ENCODE peak calls at places on chromosomes 5 and 9, in six cellular contexts. One of them, this sample, is unnamed.

GRCh38 chr5:173231381-173231766 is 3.6 kb downstream of the NKX2-5 start:
- DNase-seq in thyroid gland: no peak
- DNase-seq in amniotic epithelial cell: no peak
- DNase-seq in cardiac muscle cell: no peak
- DNase-seq in NCI-H1930: no peak
- DNase-seq in cerebellar cortex: no peak
- DNase-seq in this sample: no peak

GRCh38 chr9:124849801-124850200 is 3.5 kb upstream of the WDR38 start:
- DNase-seq in thyroid gland: no peak
- DNase-seq in amniotic epithelial cell: peak
- DNase-seq in cardiac muscle cell: peak
- DNase-seq in NCI-H1930: no peak
- DNase-seq in cerebellar cortex: no peak
- DNase-seq in this sample: peak

GRCh38 chr9:136193891-136194279 is 11.0 kb downstream of the LHX3 start:
- DNase-seq in thyroid gland: no peak
- DNase-seq in amniotic epithelial cell: no peak
- DNase-seq in cardiac muscle cell: no peak
- DNase-seq in NCI-H1930: no peak
- DNase-seq in cerebellar cortex: no peak
- DNase-seq in this sample: no peak

GRCh38 chr9:115884846-115885245 is 268.7 kb upstream of the PAPPA start:
- DNase-seq in thyroid gland: no peak
- DNase-seq in amniotic epithelial cell: no peak
- DNase-seq in cardiac muscle cell: peak
- DNase-seq in NCI-H1930: no peak
- DNase-seq in cerebellar cortex: no peak
- DNase-seq in this sample: no peak

GRCh38 chr5:106415541-106415940 is 1255.2 kb downstream of the EFNA5 start:
- DNase-seq in thyroid gland: no peak
- DNase-seq in amniotic epithelial cell: peak
- DNase-seq in cardiac muscle cell: peak
- DNase-seq in NCI-H1930: no peak
- DNase-seq in cerebellar cortex: no peak
- DNase-seq in this sample: peak

GRCh38 chr9:113764572-113764971 is 111.5 kb upstream of the ZNF618 start:
- DNase-seq in thyroid gland: no peak
- DNase-seq in amniotic epithelial cell: no peak
- DNase-seq in cardiac muscle cell: no peak
- DNase-seq in NCI-H1930: no peak
- DNase-seq in cerebellar cortex: no peak
- DNase-seq in this sample: no peak

GRCh38 chr5:127766556-127767335 is 63.6 kb downstream of the CCDC192 start:
- DNase-seq in thyroid gland: no peak
- DNase-seq in amniotic epithelial cell: no peak
- DNase-seq in cardiac muscle cell: peak
- DNase-seq in NCI-H1930: no peak
- DNase-seq in cerebellar cortex: no peak
- DNase-seq in this sample: no peak

GRCh38 chr5:102138243-102138653 is 157.8 kb downstream of the SLCO4C1 start:
- DNase-seq in thyroid gland: no peak
- DNase-seq in amniotic epithelial cell: no peak
- DNase-seq in cardiac muscle cell: no peak
- DNase-seq in NCI-H1930: no peak
- DNase-seq in cerebellar cortex: no peak
- DNase-seq in this sample: no peak

GRCh38 chr5:96919754-96920197 is 16.1 kb upstream of the LNPEP start:
- DNase-seq in thyroid gland: no peak
- DNase-seq in amniotic epithelial cell: no peak
- DNase-seq in cardiac muscle cell: no peak
- DNase-seq in NCI-H1930: no peak
- DNase-seq in cerebellar cortex: no peak
- DNase-seq in this sample: no peak

GRCh38 chr9:19232830-19233194 is 2.3 kb downstream of the DENND4C start:
- DNase-seq in thyroid gland: no peak
- DNase-seq in amniotic epithelial cell: no peak
- DNase-seq in cardiac muscle cell: peak
- DNase-seq in NCI-H1930: no peak
- DNase-seq in cerebellar cortex: peak
- DNase-seq in this sample: peak

GRCh38 chr5:67303356-67303755 is 106.8 kb upstream of the CD180 start:
- DNase-seq in thyroid gland: no peak
- DNase-seq in amniotic epithelial cell: no peak
- DNase-seq in cardiac muscle cell: peak
- DNase-seq in NCI-H1930: no peak
- DNase-seq in cerebellar cortex: no peak
- DNase-seq in this sample: no peak

GRCh38 chr9:105308448-105309412 is 64.3 kb downstream of the SLC44A1 start:
- DNase-seq in thyroid gland: no peak
- DNase-seq in amniotic epithelial cell: no peak
- DNase-seq in cardiac muscle cell: no peak
- DNase-seq in NCI-H1930: no peak
- DNase-seq in cerebellar cortex: no peak
- DNase-seq in this sample: no peak

GRCh38 chr9:5269249-5269715 is 35.2 kb downstream of the RLN2 start:
- DNase-seq in thyroid gland: no peak
- DNase-seq in amniotic epithelial cell: peak
- DNase-seq in cardiac muscle cell: peak
- DNase-seq in NCI-H1930: no peak
- DNase-seq in cerebellar cortex: peak
- DNase-seq in this sample: peak

GRCh38 chr5:107633171-107633901 is 37.4 kb downstream of the EFNA5 start:
- DNase-seq in thyroid gland: no peak
- DNase-seq in amniotic epithelial cell: peak
- DNase-seq in cardiac muscle cell: no peak
- DNase-seq in NCI-H1930: no peak
- DNase-seq in cerebellar cortex: no peak
- DNase-seq in this sample: peak

GRCh38 chr9:89225587-89225986 is 47.0 kb upstream of the SHC3 start:
- DNase-seq in thyroid gland: no peak
- DNase-seq in amniotic epithelial cell: peak
- DNase-seq in cardiac muscle cell: peak
- DNase-seq in NCI-H1930: no peak
- DNase-seq in cerebellar cortex: no peak
- DNase-seq in this sample: peak

GRCh38 chr5:106324356-106324755 is 1346.4 kb downstream of the EFNA5 start:
- DNase-seq in thyroid gland: no peak
- DNase-seq in amniotic epithelial cell: no peak
- DNase-seq in cardiac muscle cell: no peak
- DNase-seq in NCI-H1930: no peak
- DNase-seq in cerebellar cortex: no peak
- DNase-seq in this sample: no peak

GRCh38 chr5:148739524-148739923 is 85.2 kb upstream of the HTR4 start:
- DNase-seq in thyroid gland: no peak
- DNase-seq in amniotic epithelial cell: no peak
- DNase-seq in cardiac muscle cell: no peak
- DNase-seq in NCI-H1930: no peak
- DNase-seq in cerebellar cortex: no peak
- DNase-seq in this sample: no peak

GRCh38 chr5:83055166-83055565 is 22.0 kb downstream of the TMEM167A start:
- DNase-seq in thyroid gland: no peak
- DNase-seq in amniotic epithelial cell: no peak
- DNase-seq in cardiac muscle cell: no peak
- DNase-seq in NCI-H1930: no peak
- DNase-seq in cerebellar cortex: peak
- DNase-seq in this sample: no peak

GRCh38 chr9:109477269-109478203 is 20.6 kb downstream of the PTPN3 start:
- DNase-seq in thyroid gland: peak
- DNase-seq in amniotic epithelial cell: no peak
- DNase-seq in cardiac muscle cell: no peak
- DNase-seq in NCI-H1930: no peak
- DNase-seq in cerebellar cortex: peak
- DNase-seq in this sample: no peak

GRCh38 chr9:18857769-18858168 is 175.2 kb downstream of the SAXO1 start:
- DNase-seq in thyroid gland: no peak
- DNase-seq in amniotic epithelial cell: peak
- DNase-seq in cardiac muscle cell: peak
- DNase-seq in NCI-H1930: no peak
- DNase-seq in cerebellar cortex: no peak
- DNase-seq in this sample: peak

GRCh38 chr9:131677445-131678180 is 62.3 kb downstream of the RAPGEF1 start:
- DNase-seq in thyroid gland: no peak
- DNase-seq in amniotic epithelial cell: peak
- DNase-seq in cardiac muscle cell: peak
- DNase-seq in NCI-H1930: no peak
- DNase-seq in cerebellar cortex: no peak
- DNase-seq in this sample: peak

GRCh38 chr9:138077898-138078540 is 200.4 kb downstream of the CACNA1B start:
- DNase-seq in thyroid gland: no peak
- DNase-seq in amniotic epithelial cell: no peak
- DNase-seq in cardiac muscle cell: no peak
- DNase-seq in NCI-H1930: no peak
- DNase-seq in cerebellar cortex: no peak
- DNase-seq in this sample: no peak

GRCh38 chr9:97845763-97846162 is 7.3 kb upstream of the FOXE1 start:
- DNase-seq in thyroid gland: no peak
- DNase-seq in amniotic epithelial cell: no peak
- DNase-seq in cardiac muscle cell: no peak
- DNase-seq in NCI-H1930: no peak
- DNase-seq in cerebellar cortex: no peak
- DNase-seq in this sample: no peak

GRCh38 chr9:84170521-84171141 is 169.9 kb downstream of the SLC28A3 start:
- DNase-seq in thyroid gland: peak
- DNase-seq in amniotic epithelial cell: peak
- DNase-seq in cardiac muscle cell: peak
- DNase-seq in NCI-H1930: no peak
- DNase-seq in cerebellar cortex: peak
- DNase-seq in this sample: peak

GRCh38 chr9:7967093-7967827 is 167.7 kb upstream of the DMAC1 start:
- DNase-seq in thyroid gland: no peak
- DNase-seq in amniotic epithelial cell: no peak
- DNase-seq in cardiac muscle cell: no peak
- DNase-seq in NCI-H1930: no peak
- DNase-seq in cerebellar cortex: no peak
- DNase-seq in this sample: no peak

GRCh38 chr5:135706474-135706873 is 127.7 kb upstream of the CXCL14 start:
- DNase-seq in thyroid gland: no peak
- DNase-seq in amniotic epithelial cell: no peak
- DNase-seq in cardiac muscle cell: no peak
- DNase-seq in NCI-H1930: no peak
- DNase-seq in cerebellar cortex: no peak
- DNase-seq in this sample: no peak

GRCh38 chr9:129111762-129112151 is 542 bp downstream of the PTPA start:
- DNase-seq in thyroid gland: peak
- DNase-seq in amniotic epithelial cell: peak
- DNase-seq in cardiac muscle cell: peak
- DNase-seq in NCI-H1930: no peak
- DNase-seq in cerebellar cortex: peak
- DNase-seq in this sample: peak

GRCh38 chr5:139293199-139293503 is 389 bp upstream of the MATR3 start:
- DNase-seq in thyroid gland: no peak
- DNase-seq in amniotic epithelial cell: no peak
- DNase-seq in cardiac muscle cell: no peak
- DNase-seq in NCI-H1930: no peak
- DNase-seq in cerebellar cortex: no peak
- DNase-seq in this sample: no peak

GRCh38 chr5:177440990-177441780 is 5.4 kb upstream of the PRR7 start:
- DNase-seq in thyroid gland: no peak
- DNase-seq in amniotic epithelial cell: no peak
- DNase-seq in cardiac muscle cell: no peak
- DNase-seq in NCI-H1930: no peak
- DNase-seq in cerebellar cortex: no peak
- DNase-seq in this sample: no peak